ENCODE peak calls at places on chromosome 16, in ten cellular contexts. One of them, this sample, is unnamed.

GRCh38 chr16:81097230-81097629 is 1.0 kb upstream of the GCSH start:
- DNase-seq in ELR: no peak
- DNase-seq in activated T-cell treated with anti-CD3 and anti-CD28 coated beads, Interleukin-2, amount 50 U/mL, for 72 hours: no peak
- DNase-seq in activated naive CD4-positive, alpha-beta T cell treated with anti-CD3 and anti-CD28 coated beads, Interleukin-2, amount 10 ng/mL, durations not matched to agents 7 days and 5 days: no peak
- DNase-seq in sciatic nerve: no peak
- DNase-seq in NAMALWA: no peak
- DNase-seq in AG08395: no peak
- DNase-seq in HT1080: no peak
- DNase-seq in anterior cingulate cortex: no peak
- DNase-seq in SK-N-SH: no peak
- DNase-seq in this sample: no peak

GRCh38 chr16:66273644-66274334 is 92.7 kb upstream of the CDH5 start:
- DNase-seq in SK-N-SH: no peak
- DNase-seq in anterior cingulate cortex: no peak
- DNase-seq in activated naive CD4-positive, alpha-beta T cell treated with anti-CD3 and anti-CD28 coated beads, Interleukin-2, amount 10 ng/mL, durations not matched to agents 7 days and 5 days: no peak
- DNase-seq in activated T-cell treated with anti-CD3 and anti-CD28 coated beads, Interleukin-2, amount 50 U/mL, for 72 hours: no peak
- DNase-seq in AG08395: peak; percentile 72
- DNase-seq in HT1080: no peak
- DNase-seq in ELR: peak; percentile 35
- DNase-seq in sciatic nerve: no peak
- DNase-seq in NAMALWA: no peak
- DNase-seq in this sample: peak; percentile 53

GRCh38 chr16:2042666-2043295 is 4.9 kb downstream of the NTHL1 start:
- DNase-seq in AG08395: no peak
- DNase-seq in activated naive CD4-positive, alpha-beta T cell treated with anti-CD3 and anti-CD28 coated beads, Interleukin-2, amount 10 ng/mL, durations not matched to agents 7 days and 5 days: no peak
- DNase-seq in HT1080: no peak
- DNase-seq in ELR: no peak
- DNase-seq in activated T-cell treated with anti-CD3 and anti-CD28 coated beads, Interleukin-2, amount 50 U/mL, for 72 hours: no peak
- DNase-seq in SK-N-SH: no peak
- DNase-seq in anterior cingulate cortex: no peak
- DNase-seq in NAMALWA: no peak
- DNase-seq in sciatic nerve: no peak
- DNase-seq in this sample: no peak

GRCh38 chr16:87822571-87822970 is 46.7 kb downstream of the SLC7A5 start:
- DNase-seq in anterior cingulate cortex: no peak
- DNase-seq in SK-N-SH: no peak
- DNase-seq in HT1080: no peak
- DNase-seq in NAMALWA: no peak
- DNase-seq in activated T-cell treated with anti-CD3 and anti-CD28 coated beads, Interleukin-2, amount 50 U/mL, for 72 hours: no peak
- DNase-seq in AG08395: no peak
- DNase-seq in ELR: no peak
- DNase-seq in activated naive CD4-positive, alpha-beta T cell treated with anti-CD3 and anti-CD28 coated beads, Interleukin-2, amount 10 ng/mL, durations not matched to agents 7 days and 5 days: no peak
- DNase-seq in sciatic nerve: no peak
- DNase-seq in this sample: no peak

GRCh38 chr16:12541672-12542071 is 262.0 kb downstream of the CPPED1 start:
- DNase-seq in anterior cingulate cortex: no peak
- DNase-seq in SK-N-SH: no peak
- DNase-seq in ELR: no peak
- DNase-seq in sciatic nerve: no peak
- DNase-seq in activated naive CD4-positive, alpha-beta T cell treated with anti-CD3 and anti-CD28 coated beads, Interleukin-2, amount 10 ng/mL, durations not matched to agents 7 days and 5 days: no peak
- DNase-seq in activated T-cell treated with anti-CD3 and anti-CD28 coated beads, Interleukin-2, amount 50 U/mL, for 72 hours: no peak
- DNase-seq in AG08395: no peak
- DNase-seq in NAMALWA: no peak
- DNase-seq in HT1080: no peak
- DNase-seq in this sample: peak; percentile 28

GRCh38 chr16:22813223-22813945 is 578 bp upstream of the HS3ST2 start:
- DNase-seq in activated T-cell treated with anti-CD3 and anti-CD28 coated beads, Interleukin-2, amount 50 U/mL, for 72 hours: peak; percentile 32
- DNase-seq in SK-N-SH: peak; percentile 84
- DNase-seq in activated naive CD4-positive, alpha-beta T cell treated with anti-CD3 and anti-CD28 coated beads, Interleukin-2, amount 10 ng/mL, durations not matched to agents 7 days and 5 days: peak; percentile 40
- DNase-seq in anterior cingulate cortex: no peak
- DNase-seq in HT1080: no peak
- DNase-seq in sciatic nerve: peak; percentile 58
- DNase-seq in NAMALWA: no peak
- DNase-seq in AG08395: peak; percentile 63
- DNase-seq in ELR: peak; percentile 22
- DNase-seq in this sample: peak; percentile 23

GRCh38 chr16:6111390-6111789 is 1013.8 kb upstream of the EEF2KMT start:
- DNase-seq in activated T-cell treated with anti-CD3 and anti-CD28 coated beads, Interleukin-2, amount 50 U/mL, for 72 hours: no peak
- DNase-seq in NAMALWA: no peak
- DNase-seq in ELR: no peak
- DNase-seq in sciatic nerve: no peak
- DNase-seq in anterior cingulate cortex: no peak
- DNase-seq in HT1080: peak; percentile 86
- DNase-seq in activated naive CD4-positive, alpha-beta T cell treated with anti-CD3 and anti-CD28 coated beads, Interleukin-2, amount 10 ng/mL, durations not matched to agents 7 days and 5 days: no peak
- DNase-seq in AG08395: no peak
- DNase-seq in SK-N-SH: no peak
- DNase-seq in this sample: no peak

GRCh38 chr16:48430890-48431289 is 45.7 kb upstream of the SIAH1 start:
- DNase-seq in anterior cingulate cortex: no peak
- DNase-seq in SK-N-SH: no peak
- DNase-seq in ELR: no peak
- DNase-seq in AG08395: no peak
- DNase-seq in activated naive CD4-positive, alpha-beta T cell treated with anti-CD3 and anti-CD28 coated beads, Interleukin-2, amount 10 ng/mL, durations not matched to agents 7 days and 5 days: no peak
- DNase-seq in sciatic nerve: no peak
- DNase-seq in NAMALWA: peak; percentile 43
- DNase-seq in activated T-cell treated with anti-CD3 and anti-CD28 coated beads, Interleukin-2, amount 50 U/mL, for 72 hours: no peak
- DNase-seq in HT1080: no peak
- DNase-seq in this sample: no peak

GRCh38 chr16:23967018-23967417 is 131.2 kb downstream of the PRKCB start:
- DNase-seq in activated naive CD4-positive, alpha-beta T cell treated with anti-CD3 and anti-CD28 coated beads, Interleukin-2, amount 10 ng/mL, durations not matched to agents 7 days and 5 days: peak; percentile 32
- DNase-seq in anterior cingulate cortex: no peak
- DNase-seq in HT1080: no peak
- DNase-seq in sciatic nerve: no peak
- DNase-seq in activated T-cell treated with anti-CD3 and anti-CD28 coated beads, Interleukin-2, amount 50 U/mL, for 72 hours: no peak
- DNase-seq in AG08395: no peak
- DNase-seq in NAMALWA: no peak
- DNase-seq in SK-N-SH: no peak
- DNase-seq in ELR: no peak
- DNase-seq in this sample: no peak

GRCh38 chr16:4506450-4506849 is 30.3 kb downstream of the HMOX2 start:
- DNase-seq in ELR: peak; percentile 76
- DNase-seq in anterior cingulate cortex: peak; percentile 32
- DNase-seq in SK-N-SH: peak; percentile 73
- DNase-seq in activated naive CD4-positive, alpha-beta T cell treated with anti-CD3 and anti-CD28 coated beads, Interleukin-2, amount 10 ng/mL, durations not matched to agents 7 days and 5 days: peak; percentile 76
- DNase-seq in AG08395: peak; percentile 83
- DNase-seq in NAMALWA: peak; percentile 79
- DNase-seq in activated T-cell treated with anti-CD3 and anti-CD28 coated beads, Interleukin-2, amount 50 U/mL, for 72 hours: peak; percentile 59
- DNase-seq in sciatic nerve: no peak
- DNase-seq in HT1080: peak; percentile 52
- DNase-seq in this sample: peak; percentile 85

GRCh38 chr16:21638573-21638975 is 13.8 kb downstream of the IGSF6 start:
- DNase-seq in anterior cingulate cortex: no peak
- DNase-seq in ELR: peak; percentile 88
- DNase-seq in AG08395: peak; percentile 33
- DNase-seq in sciatic nerve: no peak
- DNase-seq in activated T-cell treated with anti-CD3 and anti-CD28 coated beads, Interleukin-2, amount 50 U/mL, for 72 hours: peak; percentile 32
- DNase-seq in HT1080: peak; percentile 79
- DNase-seq in NAMALWA: no peak
- DNase-seq in SK-N-SH: no peak
- DNase-seq in activated naive CD4-positive, alpha-beta T cell treated with anti-CD3 and anti-CD28 coated beads, Interleukin-2, amount 10 ng/mL, durations not matched to agents 7 days and 5 days: no peak
- DNase-seq in this sample: peak; percentile 53

GRCh38 chr16:85635545-85636140 is 22.5 kb downstream of the GSE1 start:
- DNase-seq in sciatic nerve: no peak
- DNase-seq in anterior cingulate cortex: no peak
- DNase-seq in activated naive CD4-positive, alpha-beta T cell treated with anti-CD3 and anti-CD28 coated beads, Interleukin-2, amount 10 ng/mL, durations not matched to agents 7 days and 5 days: no peak
- DNase-seq in HT1080: no peak
- DNase-seq in ELR: no peak
- DNase-seq in NAMALWA: no peak
- DNase-seq in activated T-cell treated with anti-CD3 and anti-CD28 coated beads, Interleukin-2, amount 50 U/mL, for 72 hours: no peak
- DNase-seq in AG08395: no peak
- DNase-seq in SK-N-SH: peak; percentile 67
- DNase-seq in this sample: no peak

GRCh38 chr16:47037396-47037745 is 63.9 kb upstream of the DNAJA2 start:
- DNase-seq in activated naive CD4-positive, alpha-beta T cell treated with anti-CD3 and anti-CD28 coated beads, Interleukin-2, amount 10 ng/mL, durations not matched to agents 7 days and 5 days: no peak
- DNase-seq in ELR: no peak
- DNase-seq in HT1080: no peak
- DNase-seq in AG08395: peak; percentile 50
- DNase-seq in SK-N-SH: no peak
- DNase-seq in anterior cingulate cortex: no peak
- DNase-seq in sciatic nerve: peak; percentile 72
- DNase-seq in activated T-cell treated with anti-CD3 and anti-CD28 coated beads, Interleukin-2, amount 50 U/mL, for 72 hours: peak; percentile 46
- DNase-seq in NAMALWA: peak; percentile 21
- DNase-seq in this sample: no peak

GRCh38 chr16:4515611-4516233 is 22.9 kb downstream of the CDIP1 start:
- DNase-seq in ELR: no peak
- DNase-seq in NAMALWA: no peak
- DNase-seq in AG08395: no peak
- DNase-seq in HT1080: no peak
- DNase-seq in anterior cingulate cortex: no peak
- DNase-seq in sciatic nerve: no peak
- DNase-seq in activated naive CD4-positive, alpha-beta T cell treated with anti-CD3 and anti-CD28 coated beads, Interleukin-2, amount 10 ng/mL, durations not matched to agents 7 days and 5 days: no peak
- DNase-seq in SK-N-SH: no peak
- DNase-seq in activated T-cell treated with anti-CD3 and anti-CD28 coated beads, Interleukin-2, amount 50 U/mL, for 72 hours: no peak
- DNase-seq in this sample: no peak

GRCh38 chr16:77660311-77660710 is 62.0 kb upstream of the NUDT7 start:
- DNase-seq in anterior cingulate cortex: no peak
- DNase-seq in ELR: peak; percentile 22
- DNase-seq in activated T-cell treated with anti-CD3 and anti-CD28 coated beads, Interleukin-2, amount 50 U/mL, for 72 hours: no peak
- DNase-seq in HT1080: peak; percentile 56
- DNase-seq in SK-N-SH: peak; percentile 45
- DNase-seq in NAMALWA: peak; percentile 33
- DNase-seq in activated naive CD4-positive, alpha-beta T cell treated with anti-CD3 and anti-CD28 coated beads, Interleukin-2, amount 10 ng/mL, durations not matched to agents 7 days and 5 days: no peak
- DNase-seq in sciatic nerve: no peak
- DNase-seq in AG08395: peak; percentile 53
- DNase-seq in this sample: peak; percentile 51

GRCh38 chr16:85983606-85984005 is 84.6 kb downstream of the IRF8 start:
- DNase-seq in AG08395: no peak
- DNase-seq in HT1080: no peak
- DNase-seq in SK-N-SH: no peak
- DNase-seq in anterior cingulate cortex: no peak
- DNase-seq in activated naive CD4-positive, alpha-beta T cell treated with anti-CD3 and anti-CD28 coated beads, Interleukin-2, amount 10 ng/mL, durations not matched to agents 7 days and 5 days: no peak
- DNase-seq in sciatic nerve: peak; percentile 57
- DNase-seq in NAMALWA: no peak
- DNase-seq in ELR: no peak
- DNase-seq in activated T-cell treated with anti-CD3 and anti-CD28 coated beads, Interleukin-2, amount 50 U/mL, for 72 hours: no peak
- DNase-seq in this sample: no peak

GRCh38 chr16:24348511-24349290 is 92.6 kb downstream of the CACNG3 start:
- DNase-seq in NAMALWA: no peak
- DNase-seq in activated T-cell treated with anti-CD3 and anti-CD28 coated beads, Interleukin-2, amount 50 U/mL, for 72 hours: no peak
- DNase-seq in AG08395: no peak
- DNase-seq in HT1080: no peak
- DNase-seq in sciatic nerve: no peak
- DNase-seq in SK-N-SH: no peak
- DNase-seq in anterior cingulate cortex: no peak
- DNase-seq in activated naive CD4-positive, alpha-beta T cell treated with anti-CD3 and anti-CD28 coated beads, Interleukin-2, amount 10 ng/mL, durations not matched to agents 7 days and 5 days: no peak
- DNase-seq in ELR: no peak
- DNase-seq in this sample: no peak

GRCh38 chr16:67594956-67595355 is 32.6 kb downstream of the CTCF start:
- DNase-seq in activated T-cell treated with anti-CD3 and anti-CD28 coated beads, Interleukin-2, amount 50 U/mL, for 72 hours: no peak
- DNase-seq in ELR: peak; percentile 39
- DNase-seq in anterior cingulate cortex: no peak
- DNase-seq in activated naive CD4-positive, alpha-beta T cell treated with anti-CD3 and anti-CD28 coated beads, Interleukin-2, amount 10 ng/mL, durations not matched to agents 7 days and 5 days: no peak
- DNase-seq in AG08395: no peak
- DNase-seq in sciatic nerve: no peak
- DNase-seq in HT1080: peak; percentile 53
- DNase-seq in NAMALWA: no peak
- DNase-seq in SK-N-SH: no peak
- DNase-seq in this sample: peak; percentile 38

GRCh38 chr16:31874354-31875111 is 926 bp downstream of the ZNF267 start:
- DNase-seq in activated T-cell treated with anti-CD3 and anti-CD28 coated beads, Interleukin-2, amount 50 U/mL, for 72 hours: peak; percentile 67
- DNase-seq in sciatic nerve: no peak
- DNase-seq in ELR: peak; percentile 72
- DNase-seq in anterior cingulate cortex: no peak
- DNase-seq in HT1080: peak; percentile 24
- DNase-seq in AG08395: peak; percentile 28
- DNase-seq in activated naive CD4-positive, alpha-beta T cell treated with anti-CD3 and anti-CD28 coated beads, Interleukin-2, amount 10 ng/mL, durations not matched to agents 7 days and 5 days: peak; percentile 45
- DNase-seq in NAMALWA: peak; percentile 78
- DNase-seq in SK-N-SH: peak; percentile 38
- DNase-seq in this sample: peak; percentile 56

GRCh38 chr16:4306439-4307214 is 9.2 kb upstream of the GLIS2 start:
- DNase-seq in anterior cingulate cortex: no peak
- DNase-seq in ELR: no peak
- DNase-seq in SK-N-SH: peak; percentile 70
- DNase-seq in NAMALWA: peak; percentile 79
- DNase-seq in activated T-cell treated with anti-CD3 and anti-CD28 coated beads, Interleukin-2, amount 50 U/mL, for 72 hours: peak; percentile 42
- DNase-seq in AG08395: no peak
- DNase-seq in sciatic nerve: no peak
- DNase-seq in activated naive CD4-positive, alpha-beta T cell treated with anti-CD3 and anti-CD28 coated beads, Interleukin-2, amount 10 ng/mL, durations not matched to agents 7 days and 5 days: peak; percentile 72
- DNase-seq in HT1080: no peak
- DNase-seq in this sample: no peak

GRCh38 chr16:75087040-75087979 is 29.3 kb downstream of the LDHD start:
- DNase-seq in anterior cingulate cortex: no peak
- DNase-seq in ELR: no peak
- DNase-seq in activated naive CD4-positive, alpha-beta T cell treated with anti-CD3 and anti-CD28 coated beads, Interleukin-2, amount 10 ng/mL, durations not matched to agents 7 days and 5 days: no peak
- DNase-seq in HT1080: no peak
- DNase-seq in activated T-cell treated with anti-CD3 and anti-CD28 coated beads, Interleukin-2, amount 50 U/mL, for 72 hours: no peak
- DNase-seq in sciatic nerve: no peak
- DNase-seq in NAMALWA: no peak
- DNase-seq in AG08395: peak; percentile 12
- DNase-seq in SK-N-SH: peak; percentile 36
- DNase-seq in this sample: peak; percentile 84

GRCh38 chr16:66840883-66841282 is 3.3 kb upstream of the CA7 start:
- DNase-seq in sciatic nerve: no peak
- DNase-seq in NAMALWA: peak; percentile 33
- DNase-seq in anterior cingulate cortex: no peak
- DNase-seq in activated T-cell treated with anti-CD3 and anti-CD28 coated beads, Interleukin-2, amount 50 U/mL, for 72 hours: no peak
- DNase-seq in HT1080: no peak
- DNase-seq in activated naive CD4-positive, alpha-beta T cell treated with anti-CD3 and anti-CD28 coated beads, Interleukin-2, amount 10 ng/mL, durations not matched to agents 7 days and 5 days: no peak
- DNase-seq in ELR: no peak
- DNase-seq in AG08395: no peak
- DNase-seq in SK-N-SH: no peak
- DNase-seq in this sample: no peak

GRCh38 chr16:3706253-3707145 is 10.8 kb downstream of the TRAP1 start:
- DNase-seq in ELR: no peak
- DNase-seq in anterior cingulate cortex: no peak
- DNase-seq in AG08395: no peak
- DNase-seq in activated naive CD4-positive, alpha-beta T cell treated with anti-CD3 and anti-CD28 coated beads, Interleukin-2, amount 10 ng/mL, durations not matched to agents 7 days and 5 days: no peak
- DNase-seq in SK-N-SH: no peak
- DNase-seq in sciatic nerve: no peak
- DNase-seq in NAMALWA: no peak
- DNase-seq in activated T-cell treated with anti-CD3 and anti-CD28 coated beads, Interleukin-2, amount 50 U/mL, for 72 hours: no peak
- DNase-seq in HT1080: no peak
- DNase-seq in this sample: no peak

This sample was measured in AG10803.